ENCODE peak calls at places on chromosomes 2 and 18, in six cellular contexts. G is neural progenitor cell, I is HFF-Myc, V is HFFc6, S is colonic mucosa, J is IMR-90. Q is an unnamed sample.

GRCh38 chr2:188819011-188819410 is 155.2 kb upstream of the COL3A1 start:
- DNase-seq in S (no peak), I (no peak), V (no peak), G (no peak), J (no peak), Q (no peak)

GRCh38 chr18:28905509-28905908 is 728.6 kb upstream of the CDH2 start:
- DNase-seq in I (peak; percentile 32), V (peak; percentile 48), S (no peak), J (peak; percentile 57), G (no peak), Q (no peak)

GRCh38 chr2:109582928-109583895 is 30.6 kb downstream of the SEPTIN10 start:
- DNase-seq in I (no peak), J (peak; percentile 3), G (no peak), V (peak; percentile 84), S (no peak), Q (no peak)

GRCh38 chr2:28532399-28532798 is 36.5 kb downstream of the PLB1 start:
- DNase-seq in I (no peak), G (no peak), J (no peak), V (no peak), S (no peak), Q (no peak)

GRCh38 chr2:85712849-85713612 is 18.9 kb downstream of the GNLY start:
- DNase-seq in G (no peak), V (no peak), J (peak; percentile 81), S (no peak), I (no peak), Q (no peak)

GRCh38 chr18:46678785-46679404 is 21.9 kb upstream of the LOXHD1 start:
- DNase-seq in I (no peak), V (no peak), G (no peak), J (no peak), S (no peak), Q (no peak)

GRCh38 chr18:57819671-57820460 is 16.8 kb upstream of the ATP8B1 start:
- DNase-seq in S (peak; percentile 89), I (peak; percentile 82), V (peak; percentile 83), J (peak; percentile 95), G (no peak), Q (peak; percentile 52)

GRCh38 chr2:60806988-60807681 is 51.1 kb downstream of the PAPOLG start:
- DNase-seq in S (no peak), G (peak; percentile 34), V (peak; percentile 55), J (peak; percentile 77), I (peak; percentile 78), Q (peak; percentile 27)

GRCh38 chr2:224221455-224221913 is 180.4 kb downstream of the FAM124B start:
- DNase-seq in V (peak; percentile 98), J (peak; percentile 93), I (peak; percentile 88), G (peak; percentile 52), S (no peak), Q (peak; percentile 85)

GRCh38 chr2:66899648-66900047 is 464.7 kb downstream of the MEIS1 start:
- DNase-seq in G (no peak), J (peak; percentile 81), V (peak; percentile 12), S (no peak), I (no peak), Q (no peak)

GRCh38 chr2:33230133-33230618 is 246.3 kb upstream of the RASGRP3 start:
- DNase-seq in G (no peak), J (no peak), V (no peak), S (no peak), I (no peak), Q (no peak)

GRCh38 chr2:159051133-159051532 is 82.7 kb downstream of the TANC1 start:
- DNase-seq in I (no peak), J (no peak), S (no peak), G (no peak), V (no peak), Q (no peak)

GRCh38 chr18:49227456-49227855 is 233.0 kb downstream of the DYM start:
- DNase-seq in G (no peak), J (no peak), I (no peak), V (no peak), S (peak; percentile 73), Q (no peak)

GRCh38 chr2:157328133-157328532 is 2.5 kb upstream of the ERMN start:
- DNase-seq in G (no peak), V (no peak), I (no peak), J (no peak), S (no peak), Q (no peak)

GRCh38 chr18:24051256-24051947 is 36.8 kb downstream of the TTC39C start:
- DNase-seq in S (no peak), V (peak; percentile 10), J (peak; percentile 77), G (no peak), I (no peak), Q (no peak)

GRCh38 chr2:65687614-65688013 is 255.2 kb upstream of the SPRED2 start:
- DNase-seq in I (no peak), J (no peak), S (no peak), V (no peak), G (no peak), Q (no peak)

GRCh38 chr18:2850816-2851215 is 4.0 kb downstream of the EMILIN2 start:
- DNase-seq in I (no peak), V (no peak), S (no peak), J (no peak), G (no peak), Q (no peak)

GRCh38 chr2:115163572-115163971 is 721.1 kb downstream of the DPP10 start:
- DNase-seq in S (no peak), G (no peak), I (no peak), J (no peak), V (no peak), Q (no peak)

GRCh38 chr2:1795842-1796580 is 51.7 kb upstream of the PXDN start:
- DNase-seq in G (no peak), J (no peak), S (no peak), I (no peak), V (peak; percentile 9), Q (no peak)

GRCh38 chr2:200306969-200307811 is 697 bp downstream of the SPATS2L start:
- DNase-seq in J (no peak), G (peak; percentile 80), I (no peak), S (peak; percentile 44), V (no peak), Q (no peak)

GRCh38 chr18:41594582-41594981 is 360.5 kb upstream of the PIK3C3 start:
- DNase-seq in I (no peak), S (no peak), J (no peak), V (no peak), G (no peak), Q (no peak)

GRCh38 chr2:237167038-237167437 is 81.3 kb downstream of the COPS8 start:
- DNase-seq in G (no peak), J (no peak), S (no peak), V (no peak), I (no peak), Q (no peak)

GRCh38 chr2:197293252-197294007 is 17.1 kb downstream of the ANKRD44 start:
- DNase-seq in G (no peak), J (no peak), S (no peak), I (no peak), V (no peak), Q (no peak)

GRCh38 chr2:43854671-43855070 is 15.9 kb downstream of the ABCG8 start:
- DNase-seq in I (no peak), J (no peak), S (no peak), G (no peak), V (no peak), Q (no peak)

GRCh38 chr2:8098476-8098875 is 583.4 kb upstream of the ID2 start:
- DNase-seq in S (no peak), V (no peak), J (no peak), I (no peak), G (no peak), Q (no peak)

DNA sequence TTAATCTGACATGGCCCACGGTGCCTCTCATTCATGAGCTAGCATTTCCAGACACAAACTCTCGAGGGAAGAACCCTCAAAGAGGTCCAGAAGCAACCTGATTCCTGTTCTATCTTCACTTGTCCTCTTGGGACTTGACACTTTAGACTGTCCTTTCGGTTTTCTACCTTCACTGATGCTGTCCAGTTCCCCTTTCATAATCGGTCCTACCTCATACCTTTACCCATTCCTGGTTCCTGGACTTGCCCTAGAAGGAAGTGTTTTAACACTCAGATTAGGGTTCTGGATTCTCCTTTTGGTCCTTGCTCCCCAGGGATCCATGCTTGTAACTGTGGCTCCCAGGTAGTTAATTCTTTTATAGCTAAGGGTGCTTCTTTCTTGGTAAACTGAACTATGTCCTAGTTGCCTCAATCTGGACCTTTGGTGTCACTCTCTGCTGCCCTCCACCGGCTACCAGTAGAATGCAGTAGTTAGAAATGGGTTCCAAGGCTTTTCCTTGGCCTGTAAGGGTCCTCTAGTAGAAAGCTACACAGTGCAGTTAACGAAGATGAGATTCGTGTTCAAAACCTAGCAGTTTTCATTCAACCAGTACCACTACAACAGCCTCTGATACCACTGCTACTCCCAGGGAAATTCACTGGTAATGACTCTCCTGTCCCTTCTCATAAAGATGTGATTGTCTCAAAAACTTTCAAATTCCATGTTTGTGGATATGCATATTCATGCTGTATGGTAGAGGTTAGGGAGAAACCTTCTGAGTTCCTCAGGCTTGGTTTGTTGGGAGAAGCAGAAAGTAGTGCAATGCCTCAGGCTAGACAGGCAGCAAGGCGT is 178.1 kb upstream of the CYP26B1 start:
- DNase-seq in S (peak; percentile 67), V (peak; percentile 19), G (peak; percentile 33), J (peak; percentile 1), I (no peak), Q (no peak)
- TF ChIP-seq CTCF in S (peak; percentile 63), V (peak; percentile 82), G (peak; percentile 75), J (peak; percentile 48), I (peak; percentile 78), Q (peak; percentile 57)

GRCh38 chr2:143428700-143429099 is 299.5 kb downstream of the ARHGAP15 start:
- DNase-seq in S (no peak), I (no peak), J (no peak), V (peak; percentile 25), G (no peak), Q (no peak)
- TF ChIP-seq CTCF in S (no peak), I (no peak), J (no peak), V (peak; percentile 30), G (no peak), Q (no peak)

DNA sequence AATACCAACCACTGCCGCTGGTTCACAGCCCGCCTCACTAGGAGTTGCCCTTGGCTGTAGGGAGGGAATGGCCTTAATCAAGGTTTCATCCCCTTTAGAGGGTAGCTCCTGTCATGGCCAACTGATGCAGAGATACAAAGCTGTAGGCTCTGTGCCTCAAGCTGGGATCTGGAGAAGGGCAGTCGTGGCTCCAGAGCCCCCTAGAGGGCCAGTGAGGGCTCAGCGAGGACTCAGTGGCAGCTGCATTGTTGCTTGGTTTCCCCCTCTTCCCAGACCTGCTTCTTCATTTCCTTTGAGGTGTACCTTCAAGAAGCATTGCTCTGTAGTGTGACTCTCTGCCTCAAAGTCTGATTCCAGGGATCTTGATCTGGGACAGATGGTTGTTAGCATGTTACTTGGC is 302.1 kb downstream of the LPIN1 start:
- DNase-seq in G (peak; percentile 56), I (no peak), V (no peak), J (no peak), S (no peak), Q (no peak)
- TF ChIP-seq CTCF in G (peak; percentile 52), I (peak; percentile 38), V (peak; percentile 29), J (peak; percentile 7), S (no peak), Q (no peak)

GRCh38 chr2:47298739-47299138 is 104.2 kb upstream of the MSH2 start:
- DNase-seq in V (no peak), J (no peak), I (no peak), G (no peak), S (no peak), Q (no peak)

GRCh38 chr2:47300609-47301276 is 102.2 kb upstream of the MSH2 start:
- DNase-seq in V (no peak), G (no peak), J (no peak), S (no peak), I (no peak), Q (no peak)

GRCh38 chr2:47300081-47300480 is 102.9 kb upstream of the MSH2 start:
- DNase-seq in J (no peak), I (no peak), S (no peak), V (no peak), G (no peak), Q (no peak)

GRCh38 chr2:47297767-47298401 is 105.1 kb upstream of the MSH2 start:
- DNase-seq in S (no peak), I (no peak), G (no peak), J (no peak), V (no peak), Q (no peak)

GRCh38 chr2:47299555-47299954 is 103.4 kb upstream of the MSH2 start:
- DNase-seq in V (peak; percentile 92), J (peak; percentile 86), I (no peak), S (no peak), G (no peak), Q (no peak)
- TF ChIP-seq CTCF in V (peak; percentile 23), J (peak; percentile 3), I (no peak), S (no peak), G (no peak), Q (no peak)

Q was measured in AG09319.